ENCODE peak calls at places on chromosomes 13 and 19, in four cellular contexts. One of them, this sample, is unnamed.

GRCh38 chr13:113792236-113792770 is 33.3 kb downstream of the TMEM255B start:
- DNase-seq in SK-N-SH: no peak
- DNase-seq in K562: no peak
- DNase-seq in HepG2: no peak
- DNase-seq in this sample: no peak

GRCh38 chr19:4967738-4968461 is 1.0 kb upstream of the KDM4B start:
- DNase-seq in SK-N-SH: no peak
- DNase-seq in K562: peak; percentile 52
- DNase-seq in HepG2: no peak
- DNase-seq in this sample: no peak

GRCh38 chr19:5547881-5548280 is 19.9 kb downstream of the TINCR start:
- DNase-seq in SK-N-SH: peak; percentile 60
- DNase-seq in K562: peak; percentile 55
- DNase-seq in HepG2: peak; percentile 38
- DNase-seq in this sample: peak; percentile 51

GRCh38 chr13:27425151-27425917 is 915 bp downstream of the GTF3A start:
- DNase-seq in SK-N-SH: no peak
- DNase-seq in K562: no peak
- DNase-seq in HepG2: no peak
- DNase-seq in this sample: no peak

GRCh38 chr19:4821265-4821664 is 10.2 kb downstream of the TICAM1 start:
- DNase-seq in SK-N-SH: no peak
- DNase-seq in K562: no peak
- DNase-seq in HepG2: no peak
- DNase-seq in this sample: no peak

GRCh38 chr13:77028202-77028601 is 1.2 kb upstream of the FBXL3 start:
- DNase-seq in SK-N-SH: no peak
- DNase-seq in K562: peak; percentile 28
- DNase-seq in HepG2: no peak
- DNase-seq in this sample: peak; percentile 42

GRCh38 chr19:339262-339887 is 5.2 kb downstream of the MIER2 start:
- DNase-seq in SK-N-SH: no peak
- DNase-seq in K562: peak; percentile 45
- DNase-seq in HepG2: no peak
- DNase-seq in this sample: no peak

GRCh38 chr13:26991508-26992181 is 180.0 kb downstream of the USP12 start:
- DNase-seq in SK-N-SH: no peak
- DNase-seq in K562: no peak
- DNase-seq in HepG2: peak; percentile 97
- DNase-seq in this sample: peak; percentile 26

GRCh38 chr19:54451997-54452396 is 3.0 kb downstream of the LENG8 start:
- DNase-seq in SK-N-SH: no peak
- DNase-seq in K562: no peak
- DNase-seq in HepG2: no peak
- DNase-seq in this sample: no peak

GRCh38 chr13:70812481-70812880 is 704.2 kb upstream of the KLHL1 start:
- DNase-seq in SK-N-SH: no peak
- DNase-seq in K562: no peak
- DNase-seq in HepG2: no peak
- DNase-seq in this sample: no peak

GRCh38 chr13:43046259-43046658 is 22.9 kb downstream of the DNAJC15 start:
- DNase-seq in SK-N-SH: no peak
- DNase-seq in K562: no peak
- DNase-seq in HepG2: no peak
- DNase-seq in this sample: no peak

GRCh38 chr19:12837225-12837624 is 1.1 kb upstream of the MAST1 start:
- DNase-seq in SK-N-SH: no peak
- DNase-seq in K562: no peak
- DNase-seq in HepG2: no peak
- DNase-seq in this sample: no peak

GRCh38 chr19:58277748-58278147 is 1.0 kb upstream of the ZNF8 start:
- DNase-seq in SK-N-SH: no peak
- DNase-seq in K562: no peak
- DNase-seq in HepG2: no peak
- DNase-seq in this sample: no peak

GRCh38 chr19:17479325-17479791 is 9.0 kb downstream of the SLC27A1 start:
- DNase-seq in SK-N-SH: no peak
- DNase-seq in K562: no peak
- DNase-seq in HepG2: no peak
- DNase-seq in this sample: no peak

DNA sequence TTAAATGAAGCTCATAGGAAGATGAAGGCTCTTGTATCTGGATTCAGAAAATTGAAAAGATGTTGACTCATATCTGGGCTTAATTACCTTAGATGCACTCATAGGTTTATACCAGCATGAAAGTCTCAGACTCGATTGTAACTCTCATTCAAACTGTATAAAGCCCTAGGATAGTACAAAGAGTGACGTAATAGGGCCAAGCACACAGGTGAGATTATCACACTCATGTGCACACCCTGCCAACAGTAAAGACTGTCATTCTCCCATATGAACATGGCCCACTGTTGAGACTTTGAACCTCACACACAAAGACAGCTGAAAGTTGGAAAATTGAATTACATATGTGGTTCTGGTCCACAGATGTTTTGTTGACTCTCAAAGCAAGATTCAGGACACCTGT is 18.0 kb upstream of the ZNF723 start:
- DNase-seq in SK-N-SH: no peak
- DNase-seq in K562: no peak
- DNase-seq in HepG2: no peak
- DNase-seq in this sample: no peak
- TF ChIP-seq JUND in SK-N-SH: no peak
- TF ChIP-seq JUND in K562: no peak
- TF ChIP-seq JUND in HepG2: no peak
- TF ChIP-seq JUND in this sample: no peak

DNA sequence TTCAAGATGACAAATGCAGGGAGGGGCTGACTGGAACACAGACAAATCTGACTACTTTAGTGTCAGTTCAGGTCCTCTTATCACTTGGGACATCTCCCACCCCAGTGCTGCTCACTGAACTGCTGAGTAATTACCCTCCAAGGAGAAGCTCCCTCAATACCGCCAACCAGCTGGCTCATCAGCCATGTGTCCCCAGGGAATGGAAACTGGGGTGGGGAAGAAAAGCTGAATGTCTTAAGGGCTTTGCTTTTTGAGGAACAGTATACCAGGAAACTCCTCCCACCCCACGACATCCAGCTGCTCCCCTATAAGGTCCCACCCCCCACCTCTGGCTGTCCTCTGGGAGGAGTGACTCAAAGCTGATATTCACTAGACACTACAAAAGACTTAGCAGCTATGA is 2.0 kb downstream of the ZNF823 start:
- DNase-seq in SK-N-SH: peak; percentile 21
- DNase-seq in K562: peak; percentile 84
- DNase-seq in HepG2: no peak
- DNase-seq in this sample: no peak
- TF ChIP-seq JUND in SK-N-SH: no peak
- TF ChIP-seq JUND in K562: peak; percentile 62
- TF ChIP-seq JUND in HepG2: no peak
- TF ChIP-seq JUND in this sample: no peak

GRCh38 chr19:55643733-55644116 is 276 bp downstream of the ZNF581 start:
- DNase-seq in SK-N-SH: no peak
- DNase-seq in K562: no peak
- DNase-seq in HepG2: no peak
- DNase-seq in this sample: no peak

GRCh38 chr19:55645512-55645881 is 2.0 kb downstream of the ZNF581 start:
- DNase-seq in SK-N-SH: peak; percentile 2
- DNase-seq in K562: no peak
- DNase-seq in HepG2: no peak
- DNase-seq in this sample: no peak

GRCh38 chr19:55643003-55643732 is at the start of gene ZNF581:
- DNase-seq in SK-N-SH: peak; percentile 90
- DNase-seq in K562: peak; percentile 87
- DNase-seq in HepG2: peak; percentile 57
- DNase-seq in this sample: peak; percentile 78

GRCh38 chr19:55644191-55644833 is 863 bp downstream of the ZNF581 start:
- DNase-seq in SK-N-SH: peak; percentile 9
- DNase-seq in K562: no peak
- DNase-seq in HepG2: no peak
- DNase-seq in this sample: no peak

DNA sequence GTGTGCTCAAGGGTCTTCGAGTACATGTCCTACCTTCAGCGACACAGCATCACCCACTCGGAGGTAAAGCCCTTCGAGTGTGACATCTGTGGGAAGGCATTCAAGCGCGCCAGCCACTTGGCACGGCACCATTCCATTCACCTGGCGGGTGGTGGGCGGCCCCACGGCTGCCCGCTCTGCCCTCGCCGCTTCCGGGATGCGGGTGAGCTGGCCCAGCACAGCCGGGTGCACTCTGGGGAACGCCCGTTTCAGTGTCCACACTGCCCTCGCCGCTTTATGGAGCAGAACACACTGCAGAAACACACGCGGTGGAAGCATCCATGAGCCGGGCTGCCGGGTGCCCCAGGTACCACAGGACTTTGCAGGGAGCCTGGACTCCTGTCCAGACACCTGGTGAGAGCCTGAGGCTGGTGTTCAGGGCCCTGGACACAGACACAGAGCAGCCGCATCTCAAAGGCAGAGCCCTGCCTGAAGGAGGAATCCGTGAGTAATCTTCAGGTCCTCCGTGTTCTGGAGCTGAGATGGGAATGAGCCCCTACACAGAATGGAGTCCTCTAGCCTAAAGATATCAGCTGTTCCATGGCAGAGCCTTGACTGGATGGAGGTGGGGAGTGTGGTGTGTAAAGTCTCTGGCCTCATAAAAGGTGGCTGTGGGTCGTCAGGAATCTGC is 1.5 kb downstream of the ZNF581 start:
- DNase-seq in SK-N-SH: peak; percentile 2
- DNase-seq in K562: no peak
- DNase-seq in HepG2: no peak
- DNase-seq in this sample: no peak
- TF ChIP-seq JUND in SK-N-SH: no peak
- TF ChIP-seq JUND in K562: no peak
- TF ChIP-seq JUND in HepG2: no peak
- TF ChIP-seq JUND in this sample: no peak

GRCh38 chr13:41222259-41222852 is 28.0 kb upstream of the KBTBD7 start:
- DNase-seq in SK-N-SH: peak; percentile 62
- DNase-seq in K562: peak; percentile 58
- DNase-seq in HepG2: peak; percentile 50
- DNase-seq in this sample: peak; percentile 65
- TF ChIP-seq JUND in SK-N-SH: no peak
- TF ChIP-seq JUND in K562: no peak
- TF ChIP-seq JUND in HepG2: no peak
- TF ChIP-seq JUND in this sample: no peak

This sample was measured in T47D.